ENCODE peak calls at places on chromosomes 11 and 22, in seven cellular contexts. F is epithelial cell of esophagus, P is T follicular helper cell, E is Kasumi-1, M is NCI-H1092 treated with DMSO at 0.1 percent for 48 hours, D is fibroblast of lung, C is pancreas. Y is an unnamed sample.

GRCh38 chr22:21850660-21851059 is 16.8 kb downstream of the MAPK1 start:
- DNase-seq in F (no peak), P (no peak), E (no peak), M (no peak), D (no peak), C (no peak), Y (no peak)

GRCh38 chr11:117919326-117920275 is 9.6 kb downstream of the TMPRSS13 start:
- DNase-seq in F (peak), P (no peak), E (no peak), M (no peak), D (no peak), C (no peak), Y (no peak)

GRCh38 chr11:8672346-8672745 is 10.1 kb downstream of the TRIM66 start:
- DNase-seq in F (no peak), P (no peak), E (no peak), M (no peak), D (no peak), C (no peak), Y (no peak)

GRCh38 chr11:12454782-12455181 is 77.4 kb downstream of the PARVA start:
- DNase-seq in F (peak), P (no peak), E (no peak), M (no peak), D (peak), C (no peak), Y (no peak)

GRCh38 chr11:47143322-47143721 is 33.4 kb downstream of the ARFGAP2 start:
- DNase-seq in F (peak), P (no peak), E (no peak), M (peak), D (peak), C (no peak), Y (no peak)

GRCh38 chr11:1225386-1226225 is 2.7 kb downstream of the MUC5B start:
- DNase-seq in F (no peak), P (no peak), E (no peak), M (no peak), D (no peak), C (no peak), Y (no peak)

GRCh38 chr11:109783842-109784241 is 309.4 kb upstream of the ZC3H12C start:
- DNase-seq in F (no peak), P (no peak), E (no peak), M (no peak), D (no peak), C (no peak), Y (no peak)

GRCh38 chr11:92322225-92322624 is 97.6 kb downstream of the FAT3 start:
- DNase-seq in F (peak), P (no peak), E (no peak), M (no peak), D (peak), C (no peak), Y (no peak)

GRCh38 chr11:31387379-31387778 is 17.7 kb downstream of the DNAJC24 start:
- DNase-seq in F (peak), P (no peak), E (no peak), M (no peak), D (no peak), C (no peak), Y (no peak)

GRCh38 chr11:122746050-122746478 is 90.5 kb downstream of the UBASH3B start:
- DNase-seq in F (no peak), P (no peak), E (peak), M (no peak), D (no peak), C (no peak), Y (peak)

GRCh38 chr22:47204002-47204979 is 441.8 kb downstream of the TBC1D22A start:
- DNase-seq in F (no peak), P (no peak), E (no peak), M (no peak), D (no peak), C (no peak), Y (no peak)

GRCh38 chr22:35842954-35843353 is 125.3 kb downstream of the APOL5 start:
- DNase-seq in F (peak), P (no peak), E (peak), M (peak), D (peak), C (no peak), Y (no peak)

GRCh38 chr22:30876925-30877553 is 91.5 kb downstream of the MORC2 start:
- DNase-seq in F (no peak), P (no peak), E (no peak), M (peak), D (peak), C (no peak), Y (no peak)

GRCh38 chr11:113305440-113306336 is 8.7 kb upstream of the TTC12 start:
- DNase-seq in F (peak), P (peak), E (no peak), M (peak), D (peak), C (peak), Y (peak)

GRCh38 chr11:535519-536454 is at the start of gene HRAS:
- DNase-seq in F (peak), P (peak), E (peak), M (peak), D (peak), C (peak), Y (peak)

GRCh38 chr22:33347002-33347401 is 288.8 kb upstream of the SYN3 start:
- DNase-seq in F (no peak), P (no peak), E (no peak), M (no peak), D (no peak), C (no peak), Y (no peak)

GRCh38 chr11:85589373-85589772 is 37.8 kb downstream of the DLG2 start:
- DNase-seq in F (peak), P (no peak), E (no peak), M (no peak), D (no peak), C (no peak), Y (no peak)

GRCh38 chr11:94132152-94132558 is 3.5 kb downstream of the PANX1 start:
- DNase-seq in F (peak), P (no peak), E (no peak), M (no peak), D (peak), C (no peak), Y (no peak)

GRCh38 chr11:5608778-5609177 is 12.3 kb downstream of the TRIM6 start:
- DNase-seq in F (no peak), P (no peak), E (no peak), M (no peak), D (no peak), C (no peak), Y (no peak)

GRCh38 chr22:30806391-30806861 is 111.8 kb downstream of the OSBP2 start:
- DNase-seq in F (peak), P (no peak), E (no peak), M (no peak), D (peak), C (no peak), Y (no peak)